ENCODE peak calls at places on chromosomes 5 and 9, in five cellular contexts. F is Caki2; M is stimulated activated CD4-positive, alpha-beta T cell treated with anti-CD3 and anti-CD28 coated beads, Interleukin-2, amount 100 ng/mL, for 48 hours; A is pancreas; J is cardiac fibroblast. Z is an unnamed sample.
A peak's percentile ranks its signal among the peaks of the same experiment; 100 is the strongest.

GRCh38 chr5:158751961-158752655 is 347.6 kb downstream of the EBF1 start:
- DNase-seq in M (no peak), J (no peak), A (no peak), F (no peak), Z (peak; percentile 5)

GRCh38 chr9:121474225-121474947 is 25.3 kb downstream of the GGTA1 start:
- DNase-seq in F (no peak), M (no peak), A (no peak), J (no peak), Z (no peak)

GRCh38 chr5:31396611-31397295 is 135.1 kb downstream of the DROSHA start:
- DNase-seq in F (no peak), J (no peak), A (no peak), M (no peak), Z (no peak)

GRCh38 chr9:134381671-134382505 is 55.6 kb downstream of the RXRA start:
- DNase-seq in F (no peak), M (peak; percentile 39), J (no peak), A (no peak), Z (no peak)

GRCh38 chr5:154467655-154468354 is 10.2 kb downstream of the HAND1 start:
- DNase-seq in A (peak; percentile 49), M (peak; percentile 89), J (peak; percentile 75), F (peak; percentile 60), Z (peak; percentile 27)

GRCh38 chr9:94156549-94157407 is 72.5 kb downstream of the PTPDC1 start:
- DNase-seq in J (peak; percentile 94), M (no peak), F (peak; percentile 18), A (peak; percentile 56), Z (peak; percentile 23)

GRCh38 chr5:123813937-123814624 is 302.1 kb downstream of the CSNK1G3 start:
- DNase-seq in A (no peak), M (no peak), F (peak; percentile 93), J (peak; percentile 51), Z (peak; percentile 82)

GRCh38 chr5:58133631-58134296 is 326.1 kb downstream of the PLK2 start:
- DNase-seq in M (no peak), F (no peak), J (peak; percentile 65), A (no peak), Z (no peak)

GRCh38 chr9:81619353-81620008 is 69.9 kb downstream of the TLE1 start:
- DNase-seq in M (no peak), J (peak; percentile 18), F (no peak), A (no peak), Z (no peak)

GRCh38 chr5:147234825-147235635 is at the start of gene STK32A:
- DNase-seq in J (peak; percentile 20), M (no peak), F (peak; percentile 39), A (peak; percentile 83), Z (no peak)

GRCh38 chr9:81529556-81530193 is 159.7 kb downstream of the TLE1 start:
- DNase-seq in M (no peak), J (peak; percentile 56), A (peak; percentile 32), F (peak; percentile 49), Z (peak; percentile 65)

GRCh38 chr9:91948423-91949292 is 1.4 kb downstream of the ROR2 start:
- DNase-seq in J (peak; percentile 72), F (peak; percentile 61), A (peak; percentile 33), M (peak; percentile 23), Z (peak; percentile 21)

GRCh38 chr5:82540301-82540700 is 262.1 kb upstream of the RPS23 start:
- DNase-seq in A (no peak), J (no peak), M (no peak), F (no peak), Z (no peak)

GRCh38 chr9:93108301-93109041 is 12.5 kb downstream of the CARD19 start:
- DNase-seq in A (no peak), F (no peak), M (no peak), J (no peak), Z (no peak)

GRCh38 chr9:6224393-6225154 is 9.0 kb downstream of the IL33 start:
- DNase-seq in A (no peak), M (no peak), J (peak; percentile 62), F (no peak), Z (no peak)

GRCh38 chr5:168357881-168358280 is 66.4 kb downstream of the WWC1 start:
- DNase-seq in M (no peak), F (no peak), J (no peak), A (no peak), Z (no peak)

GRCh38 chr9:79289856-79290255 is 281.9 kb upstream of the TLE4 start:
- DNase-seq in J (no peak), M (no peak), A (no peak), F (no peak), Z (no peak)

GRCh38 chr9:94127806-94128205 is 43.5 kb downstream of the PTPDC1 start:
- DNase-seq in M (no peak), J (peak; percentile 78), F (no peak), A (no peak), Z (no peak)

GRCh38 chr9:108844391-108844790 is 11.4 kb downstream of the ACTL7B start:
- DNase-seq in A (no peak), J (no peak), F (no peak), M (no peak), Z (no peak)

GRCh38 chr9:9214052-9214451 is 1398.8 kb downstream of the PTPRD start:
- DNase-seq in F (no peak), A (no peak), M (no peak), J (no peak), Z (no peak)

GRCh38 chr5:14302343-14302742 is 159.2 kb downstream of the TRIO start:
- DNase-seq in F (no peak), J (no peak), M (no peak), A (no peak), Z (no peak)

GRCh38 chr5:52893105-52893504 is 96.0 kb upstream of the ITGA2 start:
- DNase-seq in F (no peak), A (no peak), J (peak; percentile 77), M (no peak), Z (no peak)

GRCh38 chr5:11387382-11387781 is 516.9 kb downstream of the CTNND2 start:
- DNase-seq in F (no peak), A (no peak), J (no peak), M (no peak), Z (no peak)

GRCh38 chr9:91037511-91038482 is 236.2 kb downstream of the SYK start:
- DNase-seq in J (peak; percentile 87), M (no peak), F (peak; percentile 84), A (peak; percentile 79), Z (peak; percentile 81)

GRCh38 chr9:71703172-71703872 is 65.0 kb downstream of the CEMIP2 start:
- DNase-seq in J (peak; percentile 24), A (no peak), F (no peak), M (no peak), Z (no peak)

GRCh38 chr5:1855573-1855972 is 27.2 kb downstream of the IRX4 start:
- DNase-seq in A (no peak), F (no peak), M (no peak), J (no peak), Z (no peak)

GRCh38 chr5:96657068-96657467 is 5.1 kb upstream of the CAST start:
- DNase-seq in M (peak; percentile 21), A (no peak), J (peak; percentile 78), F (peak; percentile 81), Z (peak; percentile 77)

GRCh38 chr5:102536323-102536928 is 37.6 kb upstream of the SLCO6A1 start:
- DNase-seq in M (no peak), F (no peak), J (peak; percentile 37), A (no peak), Z (no peak)

GRCh38 chr5:148012806-148013205 is 51.0 kb upstream of the SPINK5 start:
- DNase-seq in J (no peak), A (no peak), F (no peak), M (no peak), Z (no peak)

Z was measured in RCC 7860.